ENCODE peak calls at places on chromosomes 6 and 20, in six cellular contexts. O, D, Q, C, B and J are unnamed samples. For H3K4me1, the result is how much of the 10 kb centered on the place peaks cover.

GRCh38 chr6:110414669-110415296 is 592 bp downstream of the DDO start:
- DNase-seq in O (no peak), D (no peak), Q (no peak), C (no peak), B (no peak), J (no peak)

GRCh38 chr6:156883497-156884252 is 106.5 kb downstream of the ARID1B start:
- DNase-seq in O (peak), D (no peak), Q (peak), C (peak), B (no peak), J (no peak)

GRCh38 chr6:79009819-79010218 is 68.2 kb downstream of the PHIP start:
- DNase-seq in O (no peak), D (no peak), Q (no peak), C (no peak), B (no peak), J (no peak)

GRCh38 chr6:87213364-87213763 is 58.0 kb downstream of the ZNF292 start:
- DNase-seq in O (peak), D (no peak), Q (no peak), C (no peak), B (peak), J (no peak)

GRCh38 chr6:157632821-157633220 is 190.2 kb upstream of the SNX9 start:
- DNase-seq in O (peak), D (no peak), Q (no peak), C (no peak), B (no peak), J (no peak)

GRCh38 chr6:109477725-109478124 is 5.3 kb downstream of the ZBTB24 start:
- DNase-seq in O (no peak), D (peak), Q (no peak), C (no peak), B (peak), J (no peak)

GRCh38 chr6:7214400-7214940 is 98.5 kb downstream of the SSR1 start:
- DNase-seq in O (no peak), D (no peak), Q (no peak), C (no peak), B (no peak), J (no peak)

GRCh38 chr6:52422156-52422555 is 2.0 kb downstream of the EFHC1 start:
- DNase-seq in O (no peak), D (no peak), Q (no peak), C (no peak), B (no peak), J (no peak)

GRCh38 chr20:59082077-59082740 is 39.6 kb upstream of the PRELID3B start:
- DNase-seq in O (peak), D (no peak), Q (peak), C (no peak), B (peak), J (no peak)

GRCh38 chr6:133587841-133588240 is 301.1 kb upstream of the TCF21 start:
- DNase-seq in O (no peak), D (no peak), Q (no peak), C (no peak), B (no peak), J (no peak)

GRCh38 chr6:39004801-39005200 is 43.8 kb upstream of the GLP1R start:
- DNase-seq in O (peak), D (no peak), Q (no peak), C (no peak), B (no peak), J (no peak)

GRCh38 chr20:63933646-63934045 is 22.6 kb downstream of the UCKL1 start:
- DNase-seq in O (no peak), D (no peak), Q (no peak), C (no peak), B (no peak), J (no peak)

GRCh38 chr6:3885262-3886036 is 36.3 kb downstream of the FAM50B start:
- DNase-seq in O (no peak), D (no peak), Q (peak), C (no peak), B (peak), J (no peak)

DNA sequence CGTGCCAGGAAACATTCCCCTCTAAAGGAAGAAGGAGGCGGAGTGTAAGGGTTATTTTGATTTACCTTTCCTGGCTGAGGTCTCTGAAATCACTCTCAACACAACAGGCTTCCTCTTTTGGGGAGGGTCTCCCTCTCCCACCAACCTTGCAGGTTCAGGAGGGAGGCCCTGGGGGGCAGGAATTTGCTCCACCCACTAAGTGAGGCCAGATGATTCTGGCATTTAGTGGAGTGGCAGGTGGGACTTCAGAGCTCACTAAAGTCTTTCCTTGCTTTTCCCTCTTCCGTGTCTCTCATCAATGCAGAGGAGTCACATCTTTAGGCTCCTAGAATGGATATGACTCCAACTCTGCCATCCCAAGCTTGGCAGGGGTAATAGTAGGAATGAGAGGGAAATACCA is 168.7 kb downstream of the BCAS1 start:
- DNase-seq in O (no peak), D (no peak), Q (no peak), C (no peak), B (no peak), J (no peak)
- H3K4me1 ChIP-seq in O (half or more), D (under half), Q (under half), C (under half), B (under half), J (under half)

GRCh38 chr6:42746452-42747400 is 823 bp upstream of the TBCC start:
- DNase-seq in O (peak), D (peak), Q (peak), C (peak), B (peak), J (peak)

GRCh38 chr6:42745638-42746451 is at the start of gene TBCC:
- DNase-seq in O (peak), D (peak), Q (peak), C (peak), B (peak), J (peak)

GRCh38 chr6:42742116-42742894 is 3.6 kb downstream of the TBCC start:
- DNase-seq in O (peak), D (no peak), Q (no peak), C (no peak), B (no peak), J (no peak)

GRCh38 chr6:42744351-42744890 is 1.5 kb downstream of the TBCC start:
- DNase-seq in O (no peak), D (no peak), Q (peak), C (no peak), B (no peak), J (no peak)

DNA sequence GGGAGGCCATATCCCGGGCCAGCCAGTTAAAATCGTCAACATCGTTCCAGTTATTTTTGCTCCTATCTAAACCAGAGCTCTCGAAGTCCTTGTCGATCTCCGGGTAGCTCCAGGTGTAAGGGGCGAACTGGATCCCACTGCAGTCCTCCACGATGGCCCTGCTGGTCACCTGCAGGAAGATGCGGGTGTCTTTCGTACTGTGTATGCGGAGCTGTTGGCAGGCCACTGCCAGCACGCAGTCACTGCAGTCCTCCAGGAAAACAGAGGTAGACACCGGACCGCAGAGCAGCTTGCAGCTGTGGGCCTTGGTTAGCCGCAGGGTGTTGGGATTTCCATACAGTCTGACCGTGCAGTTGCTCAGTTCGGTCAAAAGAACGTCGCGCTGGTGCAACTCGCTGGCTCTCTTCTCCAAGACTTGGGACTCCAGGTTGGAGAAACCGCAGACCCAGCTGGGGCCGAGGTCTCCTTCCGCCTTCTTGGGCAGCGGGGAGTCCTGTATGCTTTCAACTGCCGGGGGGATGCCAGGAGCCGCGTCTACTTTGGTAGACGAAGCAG is 743 bp downstream of the TBCC start:
- DNase-seq in O (peak), D (peak), Q (peak), C (peak), B (peak), J (peak)
- H2AFZ ChIP-seq in O (peak), D (peak), Q (no peak), C (no peak), B (no peak), J (peak)

GRCh38 chr6:37634238-37634826 is 63.4 kb downstream of the MDGA1 start:
- DNase-seq in O (no peak), D (no peak), Q (no peak), C (no peak), B (no peak), J (no peak)
- TF ChIP-seq EZH2 in O (no peak), D (no peak), Q (no peak), C (no peak), B (no peak), J (no peak)

GRCh38 chr6:16679050-16679449 is 82.2 kb downstream of the ATXN1 start:
- DNase-seq in O (no peak), D (no peak), Q (no peak), C (no peak), B (no peak), J (no peak)

GRCh38 chr6:16674666-16675392 is 86.4 kb downstream of the ATXN1 start:
- DNase-seq in O (no peak), D (no peak), Q (no peak), C (no peak), B (peak), J (no peak)

GRCh38 chr6:16676376-16676775 is 84.9 kb downstream of the ATXN1 start:
- DNase-seq in O (no peak), D (no peak), Q (no peak), C (no peak), B (peak), J (no peak)

GRCh38 chr6:16677458-16677857 is 83.8 kb downstream of the ATXN1 start:
- DNase-seq in O (no peak), D (no peak), Q (no peak), C (no peak), B (no peak), J (no peak)

DNA sequence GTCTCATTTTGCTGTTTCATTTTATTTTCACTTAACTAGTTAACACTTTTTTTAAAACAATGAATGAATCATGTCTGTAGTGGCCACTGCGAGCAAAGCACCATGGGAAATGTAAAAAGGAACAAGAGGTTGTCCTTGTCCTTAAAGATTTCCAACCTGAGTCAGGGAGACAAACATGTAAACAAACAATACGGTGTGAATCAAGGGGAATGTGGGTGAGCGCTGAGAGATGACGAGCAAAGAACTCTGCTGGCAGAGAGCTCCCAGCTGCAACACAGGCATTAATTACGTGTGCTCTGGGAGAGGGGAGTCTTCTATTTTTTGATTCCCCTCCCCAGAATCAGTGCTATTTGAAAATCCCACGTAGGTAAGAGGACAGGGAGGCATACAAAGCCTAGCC is 84.3 kb downstream of the ATXN1 start:
- DNase-seq in O (no peak), D (peak), Q (peak), C (no peak), B (peak), J (no peak)
- H3K4me1 ChIP-seq in O (under half), D (under half), Q (under half), C (under half), B (half or more), J (under half)

DNA sequence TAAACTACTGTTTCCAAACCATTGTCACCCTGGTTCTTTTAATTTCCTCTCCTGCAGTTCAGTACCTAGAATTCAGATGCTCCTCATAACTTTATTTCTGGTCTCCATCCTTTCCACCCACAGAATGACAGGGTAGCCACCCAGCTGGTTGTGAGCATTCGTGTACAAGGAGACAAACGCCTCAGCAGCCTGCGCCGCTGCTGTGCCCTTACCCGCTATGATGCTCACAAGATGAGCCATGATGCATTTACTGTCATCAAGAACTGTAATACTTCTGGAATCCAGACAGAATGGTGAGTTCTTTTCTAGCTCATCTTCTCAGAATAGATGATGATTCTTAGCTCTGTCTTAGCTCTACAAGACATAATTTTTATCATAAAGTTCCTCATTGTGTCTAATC is 18.6 kb downstream of the GTPBP2 start:
- DNase-seq in O (no peak), D (no peak), Q (no peak), C (no peak), B (no peak), J (no peak)
- H2AFZ ChIP-seq in O (no peak), D (no peak), Q (no peak), C (no peak), B (no peak), J (no peak)